ENCODE peak calls at places on chromosomes 1 and 21, in eight cellular contexts. P, G, H, J, C, O, E and Y are unnamed samples. For H3K4me1, the result is how much of the 10 kb centered on the place peaks cover.

GRCh38 chr1:10866314-10867091 is 70.1 kb upstream of the CASZ1 start:
- DNase-seq in P (peak), G (peak), H (peak), J (no peak), C (peak), O (no peak), E (peak), Y (peak)

GRCh38 chr21:45328198-45329087 is 40.7 kb upstream of the POFUT2 start:
- DNase-seq in P (peak), G (no peak), H (peak), J (no peak), C (no peak), O (no peak), E (no peak), Y (no peak)

GRCh38 chr1:89274431-89274857 is 1.8 kb upstream of the GBP5 start:
- DNase-seq in P (no peak), G (peak), H (no peak), J (no peak), C (no peak), O (no peak), E (no peak), Y (peak)

GRCh38 chr21:31514598-31514997 is 144.9 kb upstream of the SOD1 start:
- DNase-seq in P (no peak), G (no peak), H (no peak), J (peak), C (peak), O (no peak), E (peak), Y (no peak)

GRCh38 chr1:110190282-110190929 is 19.7 kb upstream of the KCNC4 start:
- DNase-seq in P (no peak), G (no peak), H (peak), J (no peak), C (no peak), O (peak), E (no peak), Y (no peak)

GRCh38 chr1:20732071-20732587 is 374 bp downstream of the SH2D5 start:
- DNase-seq in P (peak), G (peak), H (no peak), J (peak), C (peak), O (no peak), E (peak), Y (peak)

GRCh38 chr1:60227581-60228252 is 154.1 kb upstream of the C1orf87 start:
- DNase-seq in P (no peak), G (peak), H (no peak), J (no peak), C (no peak), O (no peak), E (no peak), Y (no peak)

GRCh38 chr1:48242126-48242736 is 19.7 kb downstream of the SLC5A9 start:
- DNase-seq in P (no peak), G (no peak), H (no peak), J (no peak), C (no peak), O (no peak), E (peak), Y (no peak)

GRCh38 chr1:179120736-179121135 is 38.9 kb downstream of the TOR3A start:
- DNase-seq in P (no peak), G (no peak), H (no peak), J (no peak), C (no peak), O (no peak), E (no peak), Y (no peak)

GRCh38 chr1:119253366-119253765 is 112.9 kb upstream of the WARS2 start:
- DNase-seq in P (no peak), G (peak), H (no peak), J (no peak), C (no peak), O (no peak), E (no peak), Y (no peak)

GRCh38 chr21:26099610-26100219 is 70.9 kb downstream of the APP start:
- DNase-seq in P (no peak), G (no peak), H (no peak), J (no peak), C (no peak), O (no peak), E (no peak), Y (no peak)

GRCh38 chr1:114278911-114279310 is 125.2 kb upstream of the SYT6 start:
- DNase-seq in P (no peak), G (no peak), H (no peak), J (no peak), C (no peak), O (no peak), E (no peak), Y (no peak)

GRCh38 chr1:40774266-40774998 is 9.2 kb upstream of the KCNQ4 start:
- DNase-seq in P (peak), G (peak), H (peak), J (peak), C (peak), O (peak), E (peak), Y (peak)

GRCh38 chr1:228646717-228647522 is 88.4 kb upstream of the RHOU start:
- DNase-seq in P (peak), G (peak), H (no peak), J (peak), C (peak), O (no peak), E (peak), Y (peak)

GRCh38 chr21:42565206-42565810 is 51.7 kb downstream of the SLC37A1 start:
- DNase-seq in P (peak), G (no peak), H (no peak), J (no peak), C (no peak), O (no peak), E (no peak), Y (no peak)

GRCh38 chr1:205504311-205505075 is at the start of gene CDK18:
- DNase-seq in P (peak), G (peak), H (peak), J (peak), C (peak), O (peak), E (peak), Y (peak)

GRCh38 chr1:99176753-99177152 is 87.5 kb upstream of the PLPPR4 start:
- DNase-seq in P (no peak), G (no peak), H (no peak), J (peak), C (no peak), O (no peak), E (no peak), Y (no peak)

GRCh38 chr1:116825400-116825734 is 71.1 kb downstream of the CD2 start:
- DNase-seq in P (peak), G (no peak), H (peak), J (peak), C (no peak), O (no peak), E (no peak), Y (no peak)

GRCh38 chr1:79040424-79041089 is 34.0 kb upstream of the ADGRL4 start:
- DNase-seq in P (no peak), G (peak), H (no peak), J (peak), C (no peak), O (no peak), E (no peak), Y (no peak)

GRCh38 chr1:184639205-184639604 is 115.5 kb downstream of the EDEM3 start:
- DNase-seq in P (no peak), G (no peak), H (no peak), J (no peak), C (no peak), O (no peak), E (no peak), Y (no peak)

GRCh38 chr1:74399249-74399648 is 113.2 kb downstream of the LRRC53 start:
- DNase-seq in P (no peak), G (no peak), H (no peak), J (no peak), C (no peak), O (no peak), E (no peak), Y (no peak)

GRCh38 chr1:161260346-161260745 is 1.8 kb downstream of the PCP4L1 start:
- DNase-seq in P (no peak), G (peak), H (no peak), J (no peak), C (no peak), O (no peak), E (no peak), Y (no peak)

GRCh38 chr1:8649027-8649426 is 168.4 kb downstream of the RERE start:
- DNase-seq in P (no peak), G (no peak), H (no peak), J (peak), C (no peak), O (no peak), E (no peak), Y (no peak)

GRCh38 chr1:168623003-168623828 is 46.8 kb downstream of the XCL1 start:
- DNase-seq in P (no peak), G (peak), H (peak), J (no peak), C (no peak), O (no peak), E (no peak), Y (no peak)

GRCh38 chr1:156845055-156845952 is 13.6 kb downstream of the INSRR start:
- DNase-seq in P (no peak), G (no peak), H (peak), J (peak), C (peak), O (no peak), E (peak), Y (peak)

GRCh38 chr21:28272272-28272992 is 720.2 kb downstream of the LTN1 start:
- DNase-seq in P (no peak), G (peak), H (no peak), J (no peak), C (no peak), O (no peak), E (no peak), Y (no peak)

GRCh38 chr1:19044471-19044870 is 88.0 kb upstream of the IFFO2 start:
- DNase-seq in P (no peak), G (no peak), H (no peak), J (peak), C (no peak), O (no peak), E (no peak), Y (no peak)

GRCh38 chr1:12342261-12343003 is 112.6 kb downstream of the VPS13D start:
- DNase-seq in P (no peak), G (no peak), H (no peak), J (no peak), C (no peak), O (no peak), E (no peak), Y (no peak)

GRCh38 chr1:166570954-166571353 is 268.3 kb upstream of the POGK start:
- DNase-seq in P (no peak), G (no peak), H (no peak), J (no peak), C (no peak), O (no peak), E (no peak), Y (no peak)

GRCh38 chr1:166573199-166573598 is 266.1 kb upstream of the POGK start:
- DNase-seq in P (no peak), G (no peak), H (no peak), J (no peak), C (no peak), O (no peak), E (no peak), Y (no peak)
- H3K4me1 ChIP-seq in P (under half), G (under half), H (under half), J (under half), C (under half), O (under half), E (under half), Y (under half)

GRCh38 chr1:223179280-223179679 is 36.2 kb upstream of the TLR5 start:
- DNase-seq in P (no peak), G (no peak), H (no peak), J (no peak), C (no peak), O (no peak), E (no peak), Y (no peak)
- H3K4me1 ChIP-seq in P (under half), G (under half), H (under half), J (under half), C (under half), O (under half), E (under half), Y (under half)

GRCh38 chr1:15197591-15198447 is 44.3 kb downstream of the TMEM51 start:
- DNase-seq in P (no peak), G (no peak), H (peak), J (no peak), C (no peak), O (no peak), E (no peak), Y (no peak)
- H3K4me1 ChIP-seq in P (under half), G (under half), H (under half), J (half or more), C (under half), O (half or more), E (under half), Y (under half)

DNA sequence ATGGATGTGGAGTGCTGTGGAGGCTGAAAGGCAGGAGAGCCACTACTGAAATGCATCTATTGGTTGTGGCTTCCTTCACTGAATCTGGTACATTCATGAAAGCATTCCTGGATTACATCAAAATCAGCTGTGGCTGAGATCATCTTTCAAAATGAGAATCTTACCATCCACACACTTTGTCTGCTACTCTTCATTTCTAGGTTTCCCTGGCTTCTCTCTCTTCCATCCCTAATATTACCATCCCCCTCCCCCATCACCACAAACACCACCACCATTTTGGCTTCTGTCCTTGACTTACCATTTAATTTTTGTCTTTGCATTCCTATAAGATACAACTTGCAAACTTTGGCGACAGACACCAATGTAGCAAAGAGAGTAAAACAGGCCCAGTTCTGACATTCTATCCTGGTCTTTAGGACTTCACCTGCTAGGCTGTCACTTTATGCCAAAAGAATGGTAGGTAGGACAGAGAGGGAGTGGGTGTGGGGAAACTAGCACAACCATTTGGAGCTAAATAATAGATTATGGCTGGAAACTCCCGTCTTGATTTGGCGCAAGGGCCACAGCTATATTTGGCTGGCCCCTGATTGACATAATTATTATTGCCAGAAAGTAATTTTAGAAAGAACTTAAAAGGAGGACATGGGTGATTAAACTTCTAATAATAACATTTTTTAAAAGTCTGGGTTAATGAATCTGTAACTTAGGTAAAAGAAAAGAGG is 15.1 kb upstream of the DUSP10 start:
- DNase-seq in P (no peak), G (peak), H (no peak), J (no peak), C (no peak), O (no peak), E (no peak), Y (no peak)
- H3K4me1 ChIP-seq in P (under half), G (under half), H (under half), J (under half), C (under half), O (under half), E (under half), Y (under half)

GRCh38 chr1:214568328-214568727 is 16.9 kb upstream of the PTPN14 start:
- DNase-seq in P (no peak), G (peak), H (no peak), J (no peak), C (no peak), O (no peak), E (no peak), Y (no peak)
- H3K4me1 ChIP-seq in P (under half), G (under half), H (under half), J (under half), C (under half), O (under half), E (under half), Y (under half)

GRCh38 chr1:169701261-169701802 is 10.1 kb downstream of the SELL start:
- DNase-seq in P (no peak), G (no peak), H (no peak), J (no peak), C (no peak), O (no peak), E (no peak), Y (peak)
- H3K4me1 ChIP-seq in P (under half), G (under half), H (under half), J (under half), C (under half), O (under half), E (under half), Y (half or more)

GRCh38 chr1:181099152-181100014 is 10.9 kb downstream of the IER5 start:
- DNase-seq in P (no peak), G (peak), H (no peak), J (no peak), C (no peak), O (no peak), E (no peak), Y (no peak)

GRCh38 chr1:181102841-181103240 is 14.3 kb downstream of the IER5 start:
- DNase-seq in P (no peak), G (no peak), H (no peak), J (no peak), C (no peak), O (no peak), E (no peak), Y (no peak)

GRCh38 chr1:181101581-181102226 is 13.2 kb downstream of the IER5 start:
- DNase-seq in P (no peak), G (peak), H (no peak), J (no peak), C (peak), O (no peak), E (no peak), Y (no peak)

GRCh38 chr1:181100924-181101323 is 12.4 kb downstream of the IER5 start:
- DNase-seq in P (no peak), G (no peak), H (no peak), J (no peak), C (no peak), O (no peak), E (no peak), Y (no peak)

GRCh38 chr1:181100015-181100905 is 11.8 kb downstream of the IER5 start:
- DNase-seq in P (no peak), G (no peak), H (no peak), J (no peak), C (peak), O (no peak), E (no peak), Y (no peak)
- H3K4me1 ChIP-seq in P (under half), G (half or more), H (under half), J (half or more), C (half or more), O (under half), E (under half), Y (half or more)

GRCh38 chr1:54298284-54299033 is 98.5 kb downstream of the MRPL37 start:
- DNase-seq in P (no peak), G (no peak), H (no peak), J (peak), C (no peak), O (no peak), E (no peak), Y (no peak)
- H3K4me1 ChIP-seq in P (under half), G (under half), H (half or more), J (half or more), C (half or more), O (under half), E (under half), Y (under half)

GRCh38 chr1:36763771-36764170 is 270.5 kb downstream of the GRIK3 start:
- DNase-seq in P (no peak), G (no peak), H (no peak), J (no peak), C (no peak), O (no peak), E (no peak), Y (no peak)

GRCh38 chr1:36762174-36762573 is 272.1 kb downstream of the GRIK3 start:
- DNase-seq in P (no peak), G (no peak), H (no peak), J (no peak), C (no peak), O (no peak), E (no peak), Y (no peak)

GRCh38 chr1:36766481-36766880 is 267.8 kb downstream of the GRIK3 start:
- DNase-seq in P (no peak), G (no peak), H (no peak), J (no peak), C (no peak), O (no peak), E (no peak), Y (no peak)

GRCh38 chr1:36765785-36766300 is 268.5 kb downstream of the GRIK3 start:
- DNase-seq in P (no peak), G (no peak), H (no peak), J (no peak), C (peak), O (no peak), E (no peak), Y (no peak)

DNA sequence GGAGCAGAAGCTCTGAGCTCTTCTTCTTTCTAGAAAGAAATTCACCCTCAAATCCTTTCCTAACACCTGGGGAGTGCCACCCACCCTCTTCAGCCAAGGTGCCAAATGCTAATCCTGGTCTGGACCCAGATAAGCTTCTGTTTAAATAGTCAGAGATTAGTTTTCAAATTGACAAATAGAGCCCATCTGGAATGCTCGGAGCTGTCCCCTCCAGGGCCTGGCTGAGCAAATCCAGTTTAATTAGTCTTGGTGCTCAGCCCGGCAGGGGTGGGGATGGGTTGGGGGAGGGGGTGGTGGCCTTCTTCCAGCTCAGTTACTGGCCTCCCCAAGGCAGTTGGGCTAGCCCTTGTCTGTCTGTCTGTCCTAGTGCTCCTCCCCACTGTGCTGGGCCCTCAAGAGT is 269.5 kb downstream of the GRIK3 start:
- DNase-seq in P (no peak), G (no peak), H (no peak), J (peak), C (peak), O (no peak), E (no peak), Y (no peak)
- H3K4me1 ChIP-seq in P (under half), G (under half), H (under half), J (under half), C (under half), O (under half), E (under half), Y (under half)